ENCODE peak calls at places on chromosome 16, in nine cellular contexts. One of them, this sample, is unnamed.

GRCh38 chr16:54933281-54934150 is 2.9 kb downstream of the IRX5 start:
- DNase-seq in ovary: no peak
- DNase-seq in AG04450: no peak
- DNase-seq in Peyer's patch: no peak
- DNase-seq in H9: peak
- DNase-seq in heart right ventricle: no peak
- DNase-seq in upper lobe of right lung: peak
- DNase-seq in RWPE1: no peak
- DNase-seq in tibial nerve: no peak
- DNase-seq in this sample: no peak

GRCh38 chr16:83802135-83802534 is 5.6 kb upstream of the HSBP1 start:
- DNase-seq in upper lobe of right lung: no peak
- DNase-seq in H9: no peak
- DNase-seq in ovary: no peak
- DNase-seq in tibial nerve: no peak
- DNase-seq in AG04450: peak
- DNase-seq in Peyer's patch: no peak
- DNase-seq in heart right ventricle: no peak
- DNase-seq in RWPE1: peak
- DNase-seq in this sample: no peak

GRCh38 chr16:54504372-54504771 is 217.8 kb upstream of the IRX3 start:
- DNase-seq in ovary: no peak
- DNase-seq in heart right ventricle: no peak
- DNase-seq in Peyer's patch: no peak
- DNase-seq in tibial nerve: no peak
- DNase-seq in RWPE1: no peak
- DNase-seq in upper lobe of right lung: no peak
- DNase-seq in H9: no peak
- DNase-seq in AG04450: no peak
- DNase-seq in this sample: no peak

GRCh38 chr16:80804061-80804450 is 342 bp downstream of the CDYL2 start:
- DNase-seq in tibial nerve: no peak
- DNase-seq in RWPE1: no peak
- DNase-seq in upper lobe of right lung: peak
- DNase-seq in H9: peak
- DNase-seq in ovary: no peak
- DNase-seq in heart right ventricle: peak
- DNase-seq in Peyer's patch: peak
- DNase-seq in AG04450: peak
- DNase-seq in this sample: peak

GRCh38 chr16:17056666-17057065 is 414.1 kb downstream of the XYLT1 start:
- DNase-seq in tibial nerve: no peak
- DNase-seq in Peyer's patch: no peak
- DNase-seq in upper lobe of right lung: no peak
- DNase-seq in AG04450: no peak
- DNase-seq in H9: no peak
- DNase-seq in RWPE1: no peak
- DNase-seq in ovary: no peak
- DNase-seq in heart right ventricle: no peak
- DNase-seq in this sample: no peak

GRCh38 chr16:6611535-6611934 is 721.1 kb upstream of the RBFOX1 start:
- DNase-seq in heart right ventricle: no peak
- DNase-seq in AG04450: no peak
- DNase-seq in tibial nerve: no peak
- DNase-seq in ovary: no peak
- DNase-seq in RWPE1: no peak
- DNase-seq in H9: peak
- DNase-seq in Peyer's patch: no peak
- DNase-seq in upper lobe of right lung: no peak
- DNase-seq in this sample: no peak

GRCh38 chr16:25010542-25010941 is 4.6 kb downstream of the ARHGAP17 start:
- DNase-seq in RWPE1: no peak
- DNase-seq in AG04450: no peak
- DNase-seq in tibial nerve: no peak
- DNase-seq in upper lobe of right lung: no peak
- DNase-seq in ovary: no peak
- DNase-seq in Peyer's patch: no peak
- DNase-seq in heart right ventricle: no peak
- DNase-seq in H9: no peak
- DNase-seq in this sample: no peak

GRCh38 chr16:88350922-88351321 is 31.8 kb upstream of the ZNF469 start:
- DNase-seq in ovary: no peak
- DNase-seq in heart right ventricle: no peak
- DNase-seq in tibial nerve: no peak
- DNase-seq in RWPE1: no peak
- DNase-seq in upper lobe of right lung: no peak
- DNase-seq in Peyer's patch: no peak
- DNase-seq in AG04450: no peak
- DNase-seq in H9: no peak
- DNase-seq in this sample: no peak

GRCh38 chr16:80719573-80719972 is 84.8 kb downstream of the CDYL2 start:
- DNase-seq in H9: no peak
- DNase-seq in tibial nerve: no peak
- DNase-seq in AG04450: no peak
- DNase-seq in RWPE1: no peak
- DNase-seq in Peyer's patch: peak
- DNase-seq in ovary: no peak
- DNase-seq in heart right ventricle: no peak
- DNase-seq in upper lobe of right lung: no peak
- DNase-seq in this sample: peak

GRCh38 chr16:89384282-89384681 is 106.1 kb downstream of the ANKRD11 start:
- DNase-seq in H9: no peak
- DNase-seq in RWPE1: no peak
- DNase-seq in Peyer's patch: no peak
- DNase-seq in ovary: no peak
- DNase-seq in heart right ventricle: no peak
- DNase-seq in upper lobe of right lung: no peak
- DNase-seq in AG04450: no peak
- DNase-seq in tibial nerve: no peak
- DNase-seq in this sample: no peak

GRCh38 chr16:56269824-56270684 is 78.8 kb downstream of the GNAO1 start:
- DNase-seq in heart right ventricle: peak
- DNase-seq in RWPE1: no peak
- DNase-seq in tibial nerve: no peak
- DNase-seq in ovary: no peak
- DNase-seq in upper lobe of right lung: peak
- DNase-seq in H9: peak
- DNase-seq in AG04450: peak
- DNase-seq in Peyer's patch: no peak
- DNase-seq in this sample: no peak

GRCh38 chr16:9763505-9763904 is 418.7 kb downstream of the GRIN2A start:
- DNase-seq in H9: no peak
- DNase-seq in heart right ventricle: no peak
- DNase-seq in AG04450: no peak
- DNase-seq in upper lobe of right lung: no peak
- DNase-seq in Peyer's patch: no peak
- DNase-seq in RWPE1: no peak
- DNase-seq in tibial nerve: no peak
- DNase-seq in ovary: no peak
- DNase-seq in this sample: no peak

GRCh38 chr16:53775106-53775820 is 71.3 kb downstream of the FTO start:
- DNase-seq in RWPE1: no peak
- DNase-seq in Peyer's patch: no peak
- DNase-seq in heart right ventricle: no peak
- DNase-seq in H9: no peak
- DNase-seq in tibial nerve: no peak
- DNase-seq in upper lobe of right lung: no peak
- DNase-seq in AG04450: no peak
- DNase-seq in ovary: no peak
- DNase-seq in this sample: no peak

GRCh38 chr16:58119509-58119845 is 9.7 kb downstream of the CFAP20 start:
- DNase-seq in RWPE1: no peak
- DNase-seq in heart right ventricle: no peak
- DNase-seq in Peyer's patch: no peak
- DNase-seq in ovary: no peak
- DNase-seq in H9: no peak
- DNase-seq in tibial nerve: no peak
- DNase-seq in AG04450: no peak
- DNase-seq in upper lobe of right lung: no peak
- DNase-seq in this sample: no peak

GRCh38 chr16:50878536-50878935 is 136.7 kb downstream of the CYLD start:
- DNase-seq in RWPE1: no peak
- DNase-seq in tibial nerve: no peak
- DNase-seq in ovary: no peak
- DNase-seq in AG04450: no peak
- DNase-seq in Peyer's patch: no peak
- DNase-seq in heart right ventricle: no peak
- DNase-seq in H9: no peak
- DNase-seq in upper lobe of right lung: no peak
- DNase-seq in this sample: no peak

GRCh38 chr16:86011532-86011931 is 112.6 kb downstream of the IRF8 start:
- DNase-seq in Peyer's patch: no peak
- DNase-seq in AG04450: no peak
- DNase-seq in H9: no peak
- DNase-seq in upper lobe of right lung: no peak
- DNase-seq in tibial nerve: no peak
- DNase-seq in ovary: no peak
- DNase-seq in heart right ventricle: no peak
- DNase-seq in RWPE1: no peak
- DNase-seq in this sample: no peak

GRCh38 chr16:29744541-29745101 is 1.2 kb downstream of the C16orf54 start:
- DNase-seq in H9: no peak
- DNase-seq in RWPE1: no peak
- DNase-seq in tibial nerve: no peak
- DNase-seq in ovary: no peak
- DNase-seq in upper lobe of right lung: no peak
- DNase-seq in AG04450: no peak
- DNase-seq in Peyer's patch: peak
- DNase-seq in heart right ventricle: no peak
- DNase-seq in this sample: no peak
- TF ChIP-seq CTCF in H9: no peak
- TF ChIP-seq CTCF in RWPE1: no peak
- TF ChIP-seq CTCF in tibial nerve: no peak
- TF ChIP-seq CTCF in ovary: no peak
- TF ChIP-seq CTCF in upper lobe of right lung: no peak
- TF ChIP-seq CTCF in AG04450: no peak
- TF ChIP-seq CTCF in Peyer's patch: no peak
- TF ChIP-seq CTCF in heart right ventricle: no peak
- TF ChIP-seq CTCF in this sample: no peak

DNA sequence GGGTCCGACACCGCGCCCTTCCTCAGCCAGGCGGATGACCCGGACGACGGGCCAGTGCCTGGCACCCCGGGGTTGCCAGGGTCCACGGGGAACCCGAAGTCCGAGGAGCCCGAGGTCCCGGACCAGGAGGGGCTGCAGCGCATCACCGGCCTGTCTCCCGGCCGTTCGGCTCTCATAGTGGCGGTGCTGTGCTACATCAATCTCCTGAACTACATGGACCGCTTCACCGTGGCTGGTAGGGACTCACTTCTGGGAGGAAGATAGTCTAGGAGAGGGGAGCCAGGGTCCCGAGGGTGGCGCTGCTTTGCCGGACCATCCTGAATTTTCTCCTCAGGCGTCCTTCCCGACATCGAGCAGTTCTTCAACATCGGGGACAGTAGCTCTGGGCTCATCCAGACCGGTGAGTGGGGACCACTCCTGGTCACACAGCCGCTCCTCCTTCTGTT is 603 bp downstream of the SPNS1 start:
- DNase-seq in heart right ventricle: no peak
- DNase-seq in ovary: no peak
- DNase-seq in RWPE1: peak
- DNase-seq in AG04450: no peak
- DNase-seq in H9: no peak
- DNase-seq in Peyer's patch: no peak
- DNase-seq in tibial nerve: no peak
- DNase-seq in upper lobe of right lung: no peak
- DNase-seq in this sample: no peak
- H3K27ac ChIP-seq in heart right ventricle: no peak
- H3K27ac ChIP-seq in ovary: no peak
- H3K27ac ChIP-seq in RWPE1: peak
- H3K27ac ChIP-seq in AG04450: no peak
- H3K27ac ChIP-seq in H9: no peak
- H3K27ac ChIP-seq in Peyer's patch: peak
- H3K27ac ChIP-seq in tibial nerve: peak
- H3K27ac ChIP-seq in upper lobe of right lung: peak
- H3K27ac ChIP-seq in this sample: peak

DNA sequence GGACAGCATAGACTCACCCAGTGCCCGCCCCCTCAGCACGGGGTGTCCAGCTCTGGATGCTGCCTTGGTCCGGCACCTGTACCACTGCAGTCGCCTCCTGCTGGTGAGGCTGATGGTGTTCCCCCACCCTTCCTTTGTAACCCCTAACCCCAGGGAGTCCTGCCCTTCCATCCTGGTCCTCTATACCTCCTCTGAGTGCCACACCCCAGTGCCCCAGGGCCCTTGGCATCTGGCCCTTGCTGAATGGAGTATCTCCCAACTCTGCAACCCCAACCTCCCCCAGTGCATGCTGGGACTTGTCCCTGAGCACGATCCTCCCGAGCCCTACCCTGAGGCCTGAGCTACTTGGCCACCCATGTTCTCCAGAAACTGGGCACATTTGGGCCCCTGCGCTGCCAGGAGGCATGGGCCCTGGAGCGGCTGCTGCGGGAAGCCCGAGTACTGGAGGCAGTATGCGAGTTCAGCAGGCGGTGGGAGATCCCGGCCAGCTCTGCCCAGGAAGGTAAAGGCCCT is 15.8 kb downstream of the RIPOR1 start:
- DNase-seq in Peyer's patch: no peak
- DNase-seq in RWPE1: no peak
- DNase-seq in H9: peak
- DNase-seq in heart right ventricle: no peak
- DNase-seq in ovary: no peak
- DNase-seq in AG04450: no peak
- DNase-seq in upper lobe of right lung: peak
- DNase-seq in tibial nerve: no peak
- DNase-seq in this sample: no peak
- TF ChIP-seq CTCF in Peyer's patch: no peak
- TF ChIP-seq CTCF in RWPE1: no peak
- TF ChIP-seq CTCF in H9: peak
- TF ChIP-seq CTCF in heart right ventricle: peak
- TF ChIP-seq CTCF in ovary: no peak
- TF ChIP-seq CTCF in AG04450: peak
- TF ChIP-seq CTCF in upper lobe of right lung: peak
- TF ChIP-seq CTCF in tibial nerve: no peak
- TF ChIP-seq CTCF in this sample: no peak

DNA sequence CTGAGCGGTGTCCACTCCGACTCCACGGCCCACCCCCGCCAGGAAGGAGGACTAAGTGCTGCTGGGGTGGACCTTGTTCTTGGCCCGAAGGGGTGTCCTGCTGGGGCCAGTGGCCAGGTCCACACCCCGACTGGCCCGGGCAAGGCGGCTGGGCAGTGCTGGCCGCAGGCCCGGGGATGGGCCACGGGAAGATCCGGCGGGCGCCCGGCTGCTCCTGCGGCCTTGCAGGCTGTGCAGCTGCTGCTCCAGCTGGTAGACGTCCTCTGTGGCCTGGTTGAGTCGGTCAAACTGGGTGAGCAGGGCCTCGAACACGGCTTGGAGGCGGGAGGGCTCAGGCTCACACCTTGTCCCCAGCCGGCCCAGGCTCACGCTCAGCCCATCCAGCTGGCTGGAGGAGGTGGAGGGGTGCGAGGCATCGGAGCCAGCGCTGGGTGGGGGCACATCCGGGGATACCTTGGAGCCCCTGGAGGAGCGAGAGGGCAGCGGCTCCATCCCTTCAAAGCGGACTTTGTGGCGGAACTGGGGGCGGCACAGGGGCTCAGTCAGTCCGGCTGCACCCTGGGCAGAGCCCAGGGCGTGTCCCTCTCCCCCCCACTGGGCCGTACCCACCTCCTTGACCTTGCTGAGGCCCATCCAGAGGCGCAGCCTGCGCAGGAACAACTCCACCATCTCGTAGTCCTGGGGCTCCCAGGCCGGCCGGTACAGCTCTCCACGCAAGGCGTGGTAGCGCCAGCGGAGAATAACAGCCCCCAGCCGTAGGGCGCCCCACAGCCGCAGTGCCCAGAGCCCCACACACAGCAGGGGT is 42.1 kb downstream of the TSC2 start:
- DNase-seq in upper lobe of right lung: no peak
- DNase-seq in H9: no peak
- DNase-seq in AG04450: no peak
- DNase-seq in tibial nerve: no peak
- DNase-seq in Peyer's patch: no peak
- DNase-seq in heart right ventricle: no peak
- DNase-seq in ovary: no peak
- DNase-seq in RWPE1: no peak
- DNase-seq in this sample: no peak
- H3K27ac ChIP-seq in upper lobe of right lung: peak
- H3K27ac ChIP-seq in H9: no peak
- H3K27ac ChIP-seq in AG04450: no peak
- H3K27ac ChIP-seq in tibial nerve: no peak
- H3K27ac ChIP-seq in Peyer's patch: no peak
- H3K27ac ChIP-seq in heart right ventricle: peak
- H3K27ac ChIP-seq in ovary: peak
- H3K27ac ChIP-seq in RWPE1: peak
- H3K27ac ChIP-seq in this sample: no peak

This sample was measured in CD4-positive, alpha-beta T cell.